ENCODE peak calls at places on chromosomes 2 and 18, in seven cellular contexts. One of them, this sample, is unnamed.

GRCh38 chr18:45517181-45517741 is 98.0 kb upstream of the SLC14A2 start:
- DNase-seq in mesothelial cell of epicardium: no peak
- DNase-seq in glutamatergic neuron: no peak
- DNase-seq in lung: peak
- DNase-seq in CD4-positive, alpha-beta T cell: no peak
- DNase-seq in OCI-LY7: no peak
- DNase-seq in thoracic aorta: peak
- DNase-seq in this sample: no peak

GRCh38 chr2:237228226-237228625 is 142.5 kb downstream of the COPS8 start:
- DNase-seq in CD4-positive, alpha-beta T cell: no peak
- DNase-seq in glutamatergic neuron: no peak
- DNase-seq in OCI-LY7: no peak
- DNase-seq in thoracic aorta: no peak
- DNase-seq in lung: no peak
- DNase-seq in mesothelial cell of epicardium: no peak
- DNase-seq in this sample: no peak

GRCh38 chr2:159614534-159615186 is 1.7 kb downstream of the BAZ2B start:
- DNase-seq in OCI-LY7: no peak
- DNase-seq in lung: no peak
- DNase-seq in glutamatergic neuron: no peak
- DNase-seq in CD4-positive, alpha-beta T cell: no peak
- DNase-seq in mesothelial cell of epicardium: no peak
- DNase-seq in thoracic aorta: no peak
- DNase-seq in this sample: no peak

GRCh38 chr2:227033471-227034148 is 130.4 kb downstream of the COL4A4 start:
- DNase-seq in thoracic aorta: no peak
- DNase-seq in OCI-LY7: peak
- DNase-seq in glutamatergic neuron: peak
- DNase-seq in lung: no peak
- DNase-seq in mesothelial cell of epicardium: peak
- DNase-seq in CD4-positive, alpha-beta T cell: no peak
- DNase-seq in this sample: peak

GRCh38 chr2:26623541-26624497 is 17.3 kb downstream of the CIB4 start:
- DNase-seq in mesothelial cell of epicardium: no peak
- DNase-seq in OCI-LY7: no peak
- DNase-seq in thoracic aorta: peak
- DNase-seq in glutamatergic neuron: no peak
- DNase-seq in lung: no peak
- DNase-seq in CD4-positive, alpha-beta T cell: no peak
- DNase-seq in this sample: no peak

GRCh38 chr2:20578895-20579825 is 71.7 kb downstream of the HS1BP3 start:
- DNase-seq in OCI-LY7: no peak
- DNase-seq in lung: peak
- DNase-seq in glutamatergic neuron: peak
- DNase-seq in thoracic aorta: peak
- DNase-seq in mesothelial cell of epicardium: peak
- DNase-seq in CD4-positive, alpha-beta T cell: no peak
- DNase-seq in this sample: no peak

GRCh38 chr2:28148566-28148965 is 244.1 kb upstream of the FOSL2 start:
- DNase-seq in mesothelial cell of epicardium: no peak
- DNase-seq in OCI-LY7: no peak
- DNase-seq in CD4-positive, alpha-beta T cell: no peak
- DNase-seq in thoracic aorta: no peak
- DNase-seq in glutamatergic neuron: no peak
- DNase-seq in lung: no peak
- DNase-seq in this sample: no peak

GRCh38 chr2:102770506-102770905 is 8.7 kb downstream of the TMEM182 start:
- DNase-seq in lung: no peak
- DNase-seq in thoracic aorta: no peak
- DNase-seq in mesothelial cell of epicardium: no peak
- DNase-seq in CD4-positive, alpha-beta T cell: no peak
- DNase-seq in OCI-LY7: no peak
- DNase-seq in glutamatergic neuron: no peak
- DNase-seq in this sample: no peak

GRCh38 chr18:62407660-62408059 is 82.5 kb downstream of the TNFRSF11A start:
- DNase-seq in lung: no peak
- DNase-seq in mesothelial cell of epicardium: no peak
- DNase-seq in glutamatergic neuron: no peak
- DNase-seq in CD4-positive, alpha-beta T cell: no peak
- DNase-seq in thoracic aorta: no peak
- DNase-seq in OCI-LY7: no peak
- DNase-seq in this sample: no peak

GRCh38 chr18:27789406-27789805 is 387.5 kb downstream of the CDH2 start:
- DNase-seq in OCI-LY7: no peak
- DNase-seq in thoracic aorta: no peak
- DNase-seq in CD4-positive, alpha-beta T cell: no peak
- DNase-seq in glutamatergic neuron: no peak
- DNase-seq in lung: no peak
- DNase-seq in mesothelial cell of epicardium: no peak
- DNase-seq in this sample: no peak

GRCh38 chr2:79576431-79576830 is 63.6 kb downstream of the CTNNA2 start:
- DNase-seq in glutamatergic neuron: no peak
- DNase-seq in CD4-positive, alpha-beta T cell: no peak
- DNase-seq in thoracic aorta: no peak
- DNase-seq in mesothelial cell of epicardium: no peak
- DNase-seq in OCI-LY7: no peak
- DNase-seq in lung: no peak
- DNase-seq in this sample: no peak

GRCh38 chr2:231810905-231811304 is 24.7 kb downstream of the COPS7B start:
- DNase-seq in glutamatergic neuron: no peak
- DNase-seq in thoracic aorta: no peak
- DNase-seq in lung: no peak
- DNase-seq in mesothelial cell of epicardium: no peak
- DNase-seq in CD4-positive, alpha-beta T cell: no peak
- DNase-seq in OCI-LY7: no peak
- DNase-seq in this sample: no peak

DNA sequence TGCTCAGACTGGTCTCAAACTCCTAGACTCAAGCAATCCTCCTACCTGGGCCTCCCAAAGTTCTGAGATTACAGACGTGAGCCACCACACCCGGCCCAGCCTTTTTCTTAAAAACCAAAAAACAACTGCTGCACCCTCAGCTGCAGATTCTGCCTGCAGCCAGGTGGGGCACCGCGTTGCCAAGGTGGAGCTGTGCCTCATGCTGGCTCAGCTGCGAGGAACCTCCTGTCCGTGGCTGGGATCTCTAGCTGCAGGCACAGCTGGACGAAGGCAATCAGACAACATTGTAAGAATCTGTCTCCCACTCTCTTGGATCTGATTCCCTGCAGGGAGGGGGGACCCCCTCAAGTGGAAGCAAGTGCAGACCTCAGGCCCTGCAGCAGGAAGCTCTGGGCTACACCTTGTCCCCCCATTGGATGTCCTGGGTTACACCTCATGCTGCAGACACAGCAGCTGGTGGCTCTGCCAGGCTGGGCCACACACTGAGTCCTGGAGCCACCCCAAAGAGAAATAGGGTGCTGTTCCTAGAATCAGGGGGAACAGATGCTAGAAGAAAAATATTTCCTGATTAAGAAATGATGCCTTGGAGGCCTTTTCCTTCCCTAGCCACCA is 24.1 kb downstream of the CIDEA start:
- DNase-seq in glutamatergic neuron: no peak
- DNase-seq in OCI-LY7: peak
- DNase-seq in mesothelial cell of epicardium: no peak
- DNase-seq in CD4-positive, alpha-beta T cell: no peak
- DNase-seq in lung: no peak
- DNase-seq in thoracic aorta: no peak
- DNase-seq in this sample: no peak
- TF ChIP-seq CTCF in glutamatergic neuron: no peak
- TF ChIP-seq CTCF in OCI-LY7: peak
- TF ChIP-seq CTCF in mesothelial cell of epicardium: no peak
- TF ChIP-seq CTCF in CD4-positive, alpha-beta T cell: no peak
- TF ChIP-seq CTCF in lung: no peak
- TF ChIP-seq CTCF in thoracic aorta: no peak
- TF ChIP-seq CTCF in this sample: no peak

GRCh38 chr2:49619804-49620203 is 465.5 kb upstream of the FSHR start:
- DNase-seq in thoracic aorta: no peak
- DNase-seq in lung: no peak
- DNase-seq in CD4-positive, alpha-beta T cell: no peak
- DNase-seq in OCI-LY7: no peak
- DNase-seq in glutamatergic neuron: no peak
- DNase-seq in mesothelial cell of epicardium: no peak
- DNase-seq in this sample: no peak

GRCh38 chr2:49621014-49621413 is 466.7 kb upstream of the FSHR start:
- DNase-seq in mesothelial cell of epicardium: no peak
- DNase-seq in thoracic aorta: no peak
- DNase-seq in CD4-positive, alpha-beta T cell: no peak
- DNase-seq in OCI-LY7: no peak
- DNase-seq in glutamatergic neuron: no peak
- DNase-seq in lung: no peak
- DNase-seq in this sample: no peak

GRCh38 chr2:49616800-49617199 is 462.5 kb upstream of the FSHR start:
- DNase-seq in thoracic aorta: no peak
- DNase-seq in mesothelial cell of epicardium: no peak
- DNase-seq in glutamatergic neuron: no peak
- DNase-seq in CD4-positive, alpha-beta T cell: no peak
- DNase-seq in lung: no peak
- DNase-seq in OCI-LY7: peak
- DNase-seq in this sample: no peak
- TF ChIP-seq CTCF in thoracic aorta: peak
- TF ChIP-seq CTCF in mesothelial cell of epicardium: peak
- TF ChIP-seq CTCF in glutamatergic neuron: peak
- TF ChIP-seq CTCF in CD4-positive, alpha-beta T cell: no peak
- TF ChIP-seq CTCF in lung: no peak
- TF ChIP-seq CTCF in OCI-LY7: peak
- TF ChIP-seq CTCF in this sample: peak

GRCh38 chr2:96528680-96529375 is 7.7 kb upstream of the ARID5A start:
- DNase-seq in glutamatergic neuron: no peak
- DNase-seq in CD4-positive, alpha-beta T cell: no peak
- DNase-seq in OCI-LY7: no peak
- DNase-seq in thoracic aorta: peak
- DNase-seq in lung: no peak
- DNase-seq in mesothelial cell of epicardium: no peak
- DNase-seq in this sample: no peak
- TF ChIP-seq CTCF in glutamatergic neuron: no peak
- TF ChIP-seq CTCF in CD4-positive, alpha-beta T cell: no peak
- TF ChIP-seq CTCF in OCI-LY7: no peak
- TF ChIP-seq CTCF in thoracic aorta: peak
- TF ChIP-seq CTCF in lung: no peak
- TF ChIP-seq CTCF in mesothelial cell of epicardium: no peak
- TF ChIP-seq CTCF in this sample: no peak

GRCh38 chr2:29640360-29640759 is 281.0 kb downstream of the ALK start:
- DNase-seq in thoracic aorta: no peak
- DNase-seq in OCI-LY7: no peak
- DNase-seq in CD4-positive, alpha-beta T cell: no peak
- DNase-seq in mesothelial cell of epicardium: no peak
- DNase-seq in lung: no peak
- DNase-seq in glutamatergic neuron: no peak
- DNase-seq in this sample: no peak

GRCh38 chr2:29650634-29651097 is 270.7 kb downstream of the ALK start:
- DNase-seq in CD4-positive, alpha-beta T cell: no peak
- DNase-seq in lung: no peak
- DNase-seq in OCI-LY7: no peak
- DNase-seq in thoracic aorta: no peak
- DNase-seq in glutamatergic neuron: no peak
- DNase-seq in mesothelial cell of epicardium: no peak
- DNase-seq in this sample: no peak

GRCh38 chr2:29644949-29645348 is 276.4 kb downstream of the ALK start:
- DNase-seq in CD4-positive, alpha-beta T cell: no peak
- DNase-seq in lung: no peak
- DNase-seq in OCI-LY7: no peak
- DNase-seq in mesothelial cell of epicardium: no peak
- DNase-seq in thoracic aorta: no peak
- DNase-seq in glutamatergic neuron: no peak
- DNase-seq in this sample: no peak
- TF ChIP-seq CTCF in CD4-positive, alpha-beta T cell: no peak
- TF ChIP-seq CTCF in lung: no peak
- TF ChIP-seq CTCF in OCI-LY7: peak
- TF ChIP-seq CTCF in mesothelial cell of epicardium: peak
- TF ChIP-seq CTCF in thoracic aorta: no peak
- TF ChIP-seq CTCF in glutamatergic neuron: peak
- TF ChIP-seq CTCF in this sample: no peak

GRCh38 chr2:45882707-45883106 is 231.2 kb downstream of the PRKCE start:
- DNase-seq in mesothelial cell of epicardium: no peak
- DNase-seq in CD4-positive, alpha-beta T cell: no peak
- DNase-seq in OCI-LY7: no peak
- DNase-seq in lung: no peak
- DNase-seq in thoracic aorta: no peak
- DNase-seq in glutamatergic neuron: no peak
- DNase-seq in this sample: no peak

GRCh38 chr2:45881970-45882581 is 230.6 kb downstream of the PRKCE start:
- DNase-seq in thoracic aorta: no peak
- DNase-seq in CD4-positive, alpha-beta T cell: no peak
- DNase-seq in glutamatergic neuron: no peak
- DNase-seq in OCI-LY7: no peak
- DNase-seq in mesothelial cell of epicardium: no peak
- DNase-seq in lung: no peak
- DNase-seq in this sample: no peak

GRCh38 chr2:45876611-45877010 is 225.1 kb downstream of the PRKCE start:
- DNase-seq in mesothelial cell of epicardium: no peak
- DNase-seq in CD4-positive, alpha-beta T cell: no peak
- DNase-seq in lung: no peak
- DNase-seq in glutamatergic neuron: no peak
- DNase-seq in thoracic aorta: no peak
- DNase-seq in OCI-LY7: no peak
- DNase-seq in this sample: no peak

GRCh38 chr2:45879936-45880335 is 228.5 kb downstream of the PRKCE start:
- DNase-seq in mesothelial cell of epicardium: no peak
- DNase-seq in glutamatergic neuron: no peak
- DNase-seq in lung: no peak
- DNase-seq in CD4-positive, alpha-beta T cell: no peak
- DNase-seq in OCI-LY7: no peak
- DNase-seq in thoracic aorta: no peak
- DNase-seq in this sample: no peak

DNA sequence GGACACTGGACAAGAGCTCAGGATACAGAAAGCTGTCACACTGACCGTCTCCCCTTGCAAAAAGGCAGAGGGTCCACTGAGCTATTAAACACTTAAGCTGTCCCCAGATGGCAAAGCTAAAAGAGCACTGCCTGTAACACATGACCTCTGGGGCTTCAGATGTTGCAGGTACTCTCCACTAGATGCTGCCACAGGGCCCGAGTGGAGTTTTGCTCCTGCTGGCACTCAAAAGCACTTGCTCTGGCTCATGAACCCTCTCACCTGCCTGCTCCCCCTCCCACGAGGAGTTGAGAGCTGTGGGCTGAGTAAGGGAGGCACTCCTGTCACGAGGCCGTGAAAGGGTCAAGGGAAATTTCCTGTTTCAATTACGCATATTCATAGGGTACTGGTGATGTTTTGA is 227.9 kb downstream of the PRKCE start:
- DNase-seq in mesothelial cell of epicardium: no peak
- DNase-seq in lung: no peak
- DNase-seq in thoracic aorta: no peak
- DNase-seq in OCI-LY7: no peak
- DNase-seq in glutamatergic neuron: peak
- DNase-seq in CD4-positive, alpha-beta T cell: no peak
- DNase-seq in this sample: no peak
- TF ChIP-seq CTCF in mesothelial cell of epicardium: no peak
- TF ChIP-seq CTCF in lung: no peak
- TF ChIP-seq CTCF in thoracic aorta: no peak
- TF ChIP-seq CTCF in OCI-LY7: no peak
- TF ChIP-seq CTCF in glutamatergic neuron: no peak
- TF ChIP-seq CTCF in CD4-positive, alpha-beta T cell: no peak
- TF ChIP-seq CTCF in this sample: no peak

This sample was measured in D721Med.